ENCODE peak calls at places on chromosomes 13 and 19, in eight cellular contexts. M, E, I, W, Z, T, L and N are unnamed samples.

GRCh38 chr13:32302461-32302860 is 12.7 kb downstream of the ZAR1L start:
- DNase-seq in Z (no peak), I (no peak), M (no peak), L (no peak), E (no peak), T (no peak), W (no peak), N (no peak)

GRCh38 chr19:47331931-47332547 is at the start of gene C5AR2:
- DNase-seq in W (no peak), L (no peak), M (no peak), Z (no peak), T (no peak), I (no peak), E (peak; percentile 46), N (no peak)

GRCh38 chr19:17026041-17026658 is 460 bp downstream of the CPAMD8 start:
- DNase-seq in L (no peak), W (no peak), E (no peak), I (no peak), T (no peak), Z (no peak), M (peak; percentile 61), N (no peak)

GRCh38 chr13:60402022-60402421 is 5.0 kb downstream of the TDRD3 start:
- DNase-seq in L (no peak), T (no peak), M (no peak), I (no peak), Z (no peak), W (peak; percentile 5), E (no peak), N (no peak)

GRCh38 chr19:44904426-44904994 is 1.1 kb upstream of the APOE start:
- DNase-seq in L (no peak), T (no peak), I (no peak), E (no peak), W (no peak), M (no peak), Z (no peak), N (no peak)

GRCh38 chr13:38376551-38376950 is 26.9 kb downstream of the UFM1 start:
- DNase-seq in W (peak; percentile 4), T (no peak), E (no peak), M (no peak), I (no peak), L (no peak), Z (no peak), N (no peak)

GRCh38 chr13:44045179-44045562 is 165.5 kb downstream of the LACC1 start:
- DNase-seq in M (no peak), L (no peak), E (no peak), I (no peak), T (no peak), Z (no peak), W (no peak), N (no peak)

GRCh38 chr13:27599845-27600553 is 20.3 kb downstream of the LNX2 start:
- DNase-seq in T (no peak), M (no peak), Z (no peak), I (no peak), W (peak; percentile 67), L (no peak), E (no peak), N (peak; percentile 80)

GRCh38 chr13:113565526-113566226 is 18.9 kb upstream of the TFDP1 start:
- DNase-seq in L (peak; percentile 15), T (no peak), E (no peak), M (no peak), W (no peak), Z (no peak), I (no peak), N (no peak)

GRCh38 chr13:101499406-101499805 is 46.9 kb downstream of the ITGBL1 start:
- DNase-seq in Z (no peak), T (no peak), L (no peak), W (peak; percentile 10), E (no peak), M (no peak), I (no peak), N (no peak)

GRCh38 chr13:76016799-76017198 is 380.7 kb downstream of the LMO7 start:
- DNase-seq in L (peak; percentile 26), M (no peak), T (no peak), W (peak; percentile 23), Z (no peak), E (no peak), I (peak; percentile 12), N (peak; percentile 46)

GRCh38 chr19:46317339-46317738 is 20.5 kb downstream of the HIF3A start:
- DNase-seq in M (no peak), W (no peak), Z (no peak), T (no peak), E (no peak), L (no peak), I (no peak), N (no peak)

GRCh38 chr13:102800145-102801041 is 1.5 kb downstream of the BIVM start:
- DNase-seq in W (peak; percentile 68), M (peak; percentile 89), L (peak; percentile 91), I (peak; percentile 64), T (peak; percentile 26), E (peak; percentile 68), Z (no peak), N (peak; percentile 76)

GRCh38 chr19:11581740-11582139 is 4.3 kb upstream of the ACP5 start:
- DNase-seq in M (no peak), L (no peak), I (no peak), T (no peak), W (peak; percentile 52), Z (no peak), E (no peak), N (peak; percentile 18)

GRCh38 chr19:43476606-43477005 is 11.2 kb upstream of the LYPD3 start:
- DNase-seq in E (no peak), W (peak; percentile 94), M (no peak), T (peak; percentile 74), I (no peak), L (no peak), Z (no peak), N (peak; percentile 73)

DNA sequence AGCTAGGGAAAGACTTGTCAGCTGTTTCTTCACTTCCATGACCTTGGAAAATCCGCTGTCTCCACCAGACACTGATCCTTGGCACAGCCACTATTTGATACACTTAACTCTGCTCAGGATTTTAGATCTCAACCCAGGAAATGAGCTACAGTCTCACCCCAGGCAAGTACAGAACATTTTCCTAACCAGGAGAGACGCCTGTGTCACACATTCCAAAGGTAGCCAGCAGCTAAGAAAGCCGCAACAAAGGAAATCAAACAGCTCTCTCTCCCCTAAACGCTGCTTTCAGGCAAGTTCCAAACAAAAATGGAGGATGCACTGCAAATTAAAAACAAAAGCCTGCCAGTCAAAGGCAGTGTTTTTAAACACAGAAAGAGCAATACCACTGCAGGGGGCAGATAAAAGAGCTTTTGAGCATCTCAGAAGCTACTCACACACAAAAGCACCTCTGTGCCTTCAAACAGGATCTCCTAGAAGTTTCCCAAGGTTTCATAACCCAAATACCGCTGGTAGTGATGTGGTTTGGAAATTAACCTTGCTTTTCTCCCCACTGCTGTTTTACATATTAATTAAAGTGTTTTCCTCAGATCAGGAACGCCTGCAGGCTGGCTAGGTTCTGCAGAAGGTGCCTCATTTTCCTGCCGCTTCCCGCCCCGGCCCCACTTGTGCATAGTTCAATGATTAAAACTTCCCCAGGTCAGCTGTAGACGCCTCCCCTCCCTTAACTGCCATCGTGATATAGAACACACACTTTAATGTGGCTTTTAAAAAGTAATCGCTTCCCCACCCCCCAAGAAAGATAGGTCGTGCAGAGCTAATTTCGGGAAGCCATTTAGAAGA is 57.1 kb downstream of the IRS2 start:
- DNase-seq in Z (no peak), T (no peak), M (no peak), I (no peak), E (no peak), W (no peak), L (no peak), N (peak; percentile 28)
- H3K4me3 ChIP-seq in Z (no peak overlapping the region), T (no peak overlapping the region), M (no peak overlapping the region), I (no peak overlapping the region), E (no peak overlapping the region), W (no peak overlapping the region), L (no peak overlapping the region), N (no peak overlapping the region)

GRCh38 chr19:51479531-51480331 is 1.4 kb downstream of the CEACAM18 start:
- DNase-seq in M (no peak), I (no peak), Z (no peak), W (no peak), T (no peak), L (no peak), E (no peak), N (no peak)

GRCh38 chr19:51477343-51477742 is 996 bp upstream of the CEACAM18 start:
- DNase-seq in I (no peak), E (no peak), W (no peak), M (no peak), T (no peak), L (no peak), Z (no peak), N (no peak)

GRCh38 chr19:51476164-51476563 is 2.2 kb upstream of the CEACAM18 start:
- DNase-seq in E (no peak), W (no peak), Z (no peak), L (no peak), T (no peak), M (no peak), I (no peak), N (no peak)

GRCh38 chr19:51480590-51480989 is 2.3 kb downstream of the CEACAM18 start:
- DNase-seq in W (no peak), L (no peak), I (peak; percentile 4), T (no peak), E (no peak), M (no peak), Z (no peak), N (peak; percentile 35)

GRCh38 chr19:51478381-51479285 is at the start of gene CEACAM18:
- DNase-seq in T (no peak), E (no peak), M (no peak), L (no peak), W (no peak), Z (no peak), I (no peak), N (no peak)
- H3K4me3 ChIP-seq in T (no peak within 1 kb of the TSS), E (no peak within 1 kb of the TSS), M (no peak within 1 kb of the TSS), L (no peak within 1 kb of the TSS), W (no peak within 1 kb of the TSS), Z (no peak within 1 kb of the TSS), I (no peak within 1 kb of the TSS), N (no peak within 1 kb of the TSS)

GRCh38 chr19:14954071-14954655 is 12.9 kb downstream of the OR7C2 start:
- DNase-seq in T (no peak), W (no peak), E (no peak), I (no peak), Z (no peak), L (no peak), M (no peak), N (no peak)
- H3K4me3 ChIP-seq in T (no peak overlapping the region), W (no peak overlapping the region), E (no peak overlapping the region), I (no peak overlapping the region), Z (no peak overlapping the region), L (no peak overlapping the region), M (no peak overlapping the region), N (no peak overlapping the region)

DNA sequence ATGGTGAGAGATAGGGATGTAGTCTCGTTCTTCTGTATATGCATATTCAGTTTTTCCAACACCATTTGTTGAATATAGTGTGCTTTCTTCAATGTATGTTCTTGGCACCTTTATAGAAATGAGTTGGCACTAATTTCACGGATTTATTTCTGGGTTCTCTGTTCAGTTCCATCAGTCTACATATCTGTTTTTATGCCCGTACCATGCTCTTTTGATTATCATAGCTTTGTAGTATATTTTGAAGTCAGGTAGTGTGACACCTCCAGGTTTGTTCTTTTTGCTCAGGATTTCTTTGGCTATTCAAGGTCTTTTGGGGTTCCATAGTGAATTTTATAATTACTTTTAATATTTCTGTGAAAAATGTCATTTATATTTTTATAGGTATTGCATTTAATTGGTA is 14.5 kb upstream of the ZNF793 start:
- DNase-seq in I (no peak), W (no peak), Z (no peak), L (no peak), E (no peak), M (no peak), T (no peak), N (no peak)
- H3K4me3 ChIP-seq in I (no peak overlapping the region), W (no peak overlapping the region), Z (no peak overlapping the region), L (no peak overlapping the region), E (no peak overlapping the region), M (no peak overlapping the region), T (no peak overlapping the region), N (no peak overlapping the region)

GRCh38 chr13:24052547-24052981 is 108.0 kb upstream of the SPATA13 start:
- DNase-seq in L (no peak), M (no peak), T (no peak), I (no peak), E (no peak), W (peak; percentile 30), Z (no peak), N (peak; percentile 31)
- H3K4me3 ChIP-seq in L (no peak overlapping the region), M (no peak overlapping the region), T (peak overlapping the region; percentile 23), I (no peak overlapping the region), E (no peak overlapping the region), W (no peak overlapping the region), Z (peak overlapping the region; percentile 63), N (no peak overlapping the region)